ENCODE peak calls at places on chromosomes 12 and 14, in four cellular contexts. H is heart left ventricle, O is astrocyte of the spinal cord, X is AG09319. Q is an unnamed sample.

GRCh38 chr12:5925646-5926045 is 19.4 kb downstream of the ANO2 start:
- DNase-seq in H (no peak), X (no peak), O (no peak), Q (no peak)

GRCh38 chr12:109767456-109767855 is 53.8 kb downstream of the FAM222A start:
- DNase-seq in X (no peak), O (no peak), H (no peak), Q (no peak)

GRCh38 chr12:132285991-132286681 is 43.3 kb downstream of the GALNT9 start:
- DNase-seq in O (peak), H (peak), X (no peak), Q (peak)

GRCh38 chr14:38124496-38124895 is 83.2 kb upstream of the SSTR1 start:
- DNase-seq in X (no peak), O (no peak), H (no peak), Q (no peak)

GRCh38 chr14:37969511-37969979 is 238.2 kb upstream of the SSTR1 start:
- DNase-seq in O (no peak), X (no peak), H (no peak), Q (no peak)

GRCh38 chr14:75479770-75480600 is 42.3 kb upstream of the BATF start:
- DNase-seq in X (no peak), H (no peak), O (no peak), Q (no peak)

GRCh38 chr14:24828486-24828885 is 194.5 kb upstream of the GZMB start:
- DNase-seq in X (no peak), H (no peak), O (no peak), Q (no peak)

GRCh38 chr12:95615735-95616134 is 64.5 kb upstream of the USP44 start:
- DNase-seq in X (no peak), O (no peak), H (no peak), Q (no peak)

GRCh38 chr12:115079760-115080159 is 395.8 kb upstream of the TBX3 start:
- DNase-seq in O (no peak), X (no peak), H (no peak), Q (no peak)

GRCh38 chr12:76480800-76481199 is 78.8 kb downstream of the OSBPL8 start:
- DNase-seq in O (no peak), X (no peak), H (no peak), Q (no peak)

GRCh38 chr12:54050479-54050805 is 3.2 kb upstream of the HOXC4 start:
- DNase-seq in H (no peak), X (no peak), O (no peak), Q (no peak)

GRCh38 chr12:22609501-22609900 is 15.5 kb upstream of the ETNK1 start:
- DNase-seq in X (no peak), O (no peak), H (no peak), Q (no peak)

GRCh38 chr12:113302925-113303640 is 31.8 kb downstream of the SLC8B1 start:
- DNase-seq in H (no peak), X (no peak), O (no peak), Q (no peak)

GRCh38 chr14:61568572-61569011 is 126.7 kb upstream of the HIF1A start:
- DNase-seq in H (no peak), X (no peak), O (no peak), Q (no peak)

GRCh38 chr14:64266206-64266605 is 28.0 kb downstream of the ESR2 start:
- DNase-seq in O (peak), X (no peak), H (no peak), Q (peak)

GRCh38 chr14:88599761-88600439 is 37.1 kb downstream of the ZC3H14 start:
- DNase-seq in H (no peak), X (no peak), O (no peak), Q (no peak)

GRCh38 chr12:117112268-117112595 is 13.0 kb upstream of the TESC start:
- DNase-seq in O (no peak), H (no peak), X (no peak), Q (no peak)

GRCh38 chr14:62029569-62029924 is 267.3 kb downstream of the SNAPC1 start:
- DNase-seq in X (no peak), H (no peak), O (no peak), Q (no peak)

GRCh38 chr14:64958743-64959142 is 13.4 kb downstream of the RAB15 start:
- DNase-seq in H (no peak), X (no peak), O (no peak), Q (no peak)

GRCh38 chr12:5276327-5276880 is 155.5 kb upstream of the NTF3 start:
- DNase-seq in H (no peak), O (no peak), X (no peak), Q (no peak)

GRCh38 chr12:10331642-10332239 is 24.1 kb downstream of the KLRD1 start:
- DNase-seq in H (no peak), O (peak), X (peak), Q (peak)

GRCh38 chr12:53843545-53843944 is 91.8 kb upstream of the CISTR start:
- DNase-seq in H (no peak), X (no peak), O (no peak), Q (no peak)

GRCh38 chr14:76923422-76924362 is 97.5 kb downstream of the LRRC74A start:
- DNase-seq in H (no peak), O (no peak), X (no peak), Q (no peak)

GRCh38 chr14:94366146-94366887 is 22.1 kb downstream of the SERPINA1 start:
- DNase-seq in H (no peak), O (no peak), X (no peak), Q (no peak)

GRCh38 chr14:34912182-34912581 is 37.0 kb upstream of the BAZ1A start:
- DNase-seq in O (no peak), H (no peak), X (no peak), Q (peak)

GRCh38 chr14:106831322-106831720 is 1304.9 kb downstream of the TMEM121 start:
- DNase-seq in O (no peak), H (no peak), X (no peak), Q (peak)

GRCh38 chr12:24852420-24852819 is 96.5 kb downstream of the BCAT1 start:
- DNase-seq in X (no peak), H (no peak), O (peak), Q (no peak)
- TF ChIP-seq CTCF in X (peak), H (peak), O (peak), Q (peak)

DNA sequence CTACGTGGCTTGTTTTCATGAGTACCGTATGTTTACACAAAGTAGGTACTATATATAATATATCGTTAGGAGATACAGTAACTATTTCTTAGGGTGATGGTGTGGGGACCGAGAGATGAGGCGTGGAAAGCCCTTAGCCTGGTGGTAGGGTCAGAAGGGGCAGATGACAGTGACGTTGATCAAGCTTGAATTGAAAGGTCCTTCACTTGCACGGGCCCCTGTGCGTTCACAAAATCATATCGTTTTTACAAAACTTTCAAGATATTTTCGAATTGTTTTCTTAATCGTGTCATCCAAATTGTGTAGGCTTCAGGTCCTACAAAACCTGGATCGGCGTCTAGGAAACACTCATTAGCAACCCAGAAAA is 881 bp upstream of the SOS2 start:
- DNase-seq in X (no peak), O (no peak), H (no peak), Q (no peak)
- TF ChIP-seq CTCF in X (no peak), O (no peak), H (no peak), Q (no peak)

DNA sequence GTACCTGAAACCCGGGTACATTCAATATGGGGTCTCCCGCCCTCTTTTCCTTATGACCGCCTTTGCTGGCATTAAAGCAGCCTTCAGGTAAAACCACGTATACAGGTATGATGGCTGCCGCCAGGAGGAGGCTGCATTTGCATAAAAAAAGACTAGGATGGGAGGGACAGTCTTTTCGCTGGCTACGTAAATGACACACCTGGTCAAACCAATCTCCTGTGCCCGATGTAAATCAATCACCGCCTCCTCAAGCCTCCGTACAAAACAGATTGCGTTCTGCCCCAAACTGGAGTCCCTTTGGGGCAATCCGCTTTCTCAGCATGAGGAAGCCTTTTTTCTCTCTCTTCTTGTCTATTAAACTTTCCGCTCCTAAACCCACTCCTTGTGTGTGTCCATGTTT is 8.1 kb upstream of the ALDH1L2 start:
- DNase-seq in H (no peak), O (no peak), X (no peak), Q (no peak)
- TF ChIP-seq CTCF in H (no peak), O (no peak), X (no peak), Q (no peak)

DNA sequence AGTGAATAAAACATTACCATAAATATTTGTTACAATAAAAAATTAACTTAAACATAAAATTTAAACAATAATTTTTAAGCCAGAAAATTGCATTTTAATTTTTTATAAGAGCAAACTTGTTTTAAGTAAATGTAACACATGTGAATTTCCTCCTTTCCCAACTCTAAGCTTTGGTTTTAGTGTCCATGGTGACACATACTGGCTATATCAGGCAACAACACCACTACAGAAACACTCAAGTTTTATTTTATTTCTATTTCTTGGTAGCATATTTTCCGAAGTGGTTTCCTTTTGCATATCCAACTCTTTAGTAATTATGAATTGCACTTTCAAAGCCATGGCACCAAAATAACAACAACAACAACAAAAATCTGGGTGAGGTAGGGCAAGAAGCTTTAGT is 2.2 kb downstream of the NELL2 start:
- DNase-seq in O (peak), X (no peak), H (no peak), Q (peak)
- TF ChIP-seq CTCF in O (peak), X (no peak), H (no peak), Q (no peak)

GRCh38 chr12:118448341-118448740 is 72.0 kb downstream of the SUDS3 start:
- DNase-seq in O (no peak), X (no peak), H (no peak), Q (no peak)

GRCh38 chr12:118447181-118447580 is 70.8 kb downstream of the SUDS3 start:
- DNase-seq in X (no peak), H (no peak), O (no peak), Q (no peak)

DNA sequence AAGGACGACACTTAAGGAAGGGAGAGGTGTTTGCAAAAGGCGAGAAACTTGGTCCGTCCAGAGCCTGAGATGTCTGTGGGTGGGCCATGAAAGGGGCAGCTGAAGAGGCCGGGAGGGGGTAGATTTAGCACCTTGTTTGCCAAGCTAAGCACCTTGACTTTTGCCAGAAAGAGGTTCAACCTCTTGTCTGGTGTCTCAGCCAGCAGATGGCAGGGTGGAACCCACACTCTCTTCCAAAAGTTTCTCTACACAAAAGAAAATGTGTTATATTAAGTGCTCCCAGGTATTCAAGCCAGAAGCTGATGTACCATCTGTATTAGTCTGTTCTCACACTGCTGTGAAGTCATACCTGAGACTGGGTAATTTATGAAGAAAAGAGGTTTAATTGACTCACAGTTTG is 69.9 kb downstream of the SUDS3 start:
- DNase-seq in X (no peak), O (no peak), H (no peak), Q (no peak)
- TF ChIP-seq CTCF in X (no peak), O (no peak), H (no peak), Q (no peak)

GRCh38 chr12:49706351-49707126 is 666 bp downstream of the FMNL3 start:
- DNase-seq in O (peak), X (no peak), H (peak), Q (peak)

GRCh38 chr12:49705479-49706267 is 1.5 kb downstream of the FMNL3 start:
- DNase-seq in H (peak), O (peak), X (no peak), Q (peak)

GRCh38 chr12:49708851-49709250 is 1.6 kb upstream of the FMNL3 start:
- DNase-seq in O (no peak), X (no peak), H (no peak), Q (no peak)

GRCh38 chr12:49707127-49707811 is at the start of gene FMNL3:
- DNase-seq in H (peak), X (peak), O (peak), Q (peak)

GRCh38 chr12:49707812-49708147 is 575 bp upstream of the FMNL3 start:
- DNase-seq in O (no peak), H (no peak), X (no peak), Q (no peak)
- TF ChIP-seq CTCF in O (no peak), H (no peak), X (no peak), Q (no peak)

GRCh38 chr14:99907761-99908652 is 114.8 kb downstream of the EML1 start:
- DNase-seq in X (no peak), O (no peak), H (no peak), Q (no peak)

GRCh38 chr14:99908653-99909250 is 115.5 kb downstream of the EML1 start:
- DNase-seq in H (no peak), X (no peak), O (no peak), Q (no peak)

GRCh38 chr14:99904506-99904905 is 111.3 kb downstream of the EML1 start:
- DNase-seq in X (no peak), H (no peak), O (no peak), Q (no peak)

GRCh38 chr14:99902925-99903324 is 109.7 kb downstream of the EML1 start:
- DNase-seq in O (no peak), X (no peak), H (no peak), Q (no peak)

DNA sequence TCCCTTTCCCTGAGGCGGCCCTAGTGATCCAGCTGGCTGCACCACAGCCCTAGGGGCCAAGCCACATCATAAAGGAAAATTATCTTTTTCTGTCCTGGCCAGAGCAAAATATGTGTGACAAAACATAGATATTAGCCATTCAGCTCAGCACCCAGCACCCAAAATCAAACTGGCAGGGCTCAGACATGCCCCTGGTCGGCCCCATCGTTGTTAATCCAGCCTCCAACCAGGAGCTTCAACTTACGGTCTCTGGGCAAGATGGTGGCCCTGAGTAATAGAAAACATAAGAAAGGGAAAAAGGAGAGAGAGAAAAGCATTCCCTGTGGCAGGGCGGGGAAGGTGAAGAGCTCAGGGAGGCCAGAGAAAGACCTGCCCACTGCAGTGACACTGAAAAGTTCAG is 111.9 kb downstream of the EML1 start:
- DNase-seq in X (no peak), H (no peak), O (no peak), Q (no peak)
- TF ChIP-seq CTCF in X (no peak), H (no peak), O (no peak), Q (no peak)

GRCh38 chr14:68145036-68145435 is 325.5 kb downstream of the RAD51B start:
- DNase-seq in X (no peak), H (no peak), O (no peak), Q (peak)
- TF ChIP-seq CTCF in X (no peak), H (no peak), O (no peak), Q (no peak)